ENCODE peak calls at places on chromosomes 12 and 14, in six cellular contexts. One of them, this sample, is unnamed.

GRCh38 chr14:33631021-33631420 is 319.9 kb downstream of the EGLN3 start:
- DNase-seq in H1: no peak
- DNase-seq in mesenchymal stem cell: no peak
- DNase-seq in H9: no peak
- DNase-seq in IMR-90: no peak
- DNase-seq in trophoblast cell: peak
- DNase-seq in this sample: no peak

GRCh38 chr12:78703820-78704525 is 160.6 kb upstream of the SYT1 start:
- DNase-seq in mesenchymal stem cell: peak
- DNase-seq in IMR-90: peak
- DNase-seq in trophoblast cell: no peak
- DNase-seq in H1: no peak
- DNase-seq in H9: no peak
- DNase-seq in this sample: no peak

GRCh38 chr12:118188690-118189371 is 52.9 kb downstream of the PEBP1 start:
- DNase-seq in IMR-90: peak
- DNase-seq in mesenchymal stem cell: peak
- DNase-seq in H9: no peak
- DNase-seq in trophoblast cell: no peak
- DNase-seq in H1: no peak
- DNase-seq in this sample: no peak

GRCh38 chr14:64610049-64610746 is 60.4 kb downstream of the PPP1R36 start:
- DNase-seq in mesenchymal stem cell: no peak
- DNase-seq in IMR-90: no peak
- DNase-seq in H9: no peak
- DNase-seq in H1: no peak
- DNase-seq in trophoblast cell: no peak
- DNase-seq in this sample: no peak

GRCh38 chr14:65179918-65180724 is 77.8 kb upstream of the MAX start:
- DNase-seq in IMR-90: peak
- DNase-seq in mesenchymal stem cell: peak
- DNase-seq in trophoblast cell: peak
- DNase-seq in H1: no peak
- DNase-seq in H9: no peak
- DNase-seq in this sample: no peak

GRCh38 chr14:45044638-45045037 is 39.3 kb upstream of the PRPF39 start:
- DNase-seq in mesenchymal stem cell: no peak
- DNase-seq in H9: no peak
- DNase-seq in IMR-90: no peak
- DNase-seq in trophoblast cell: no peak
- DNase-seq in H1: no peak
- DNase-seq in this sample: no peak

GRCh38 chr14:33210304-33210703 is 271.6 kb downstream of the NPAS3 start:
- DNase-seq in IMR-90: peak
- DNase-seq in mesenchymal stem cell: peak
- DNase-seq in H1: no peak
- DNase-seq in H9: no peak
- DNase-seq in trophoblast cell: no peak
- DNase-seq in this sample: peak

GRCh38 chr14:74875941-74876913 is at the start of gene PROX2:
- DNase-seq in H1: no peak
- DNase-seq in trophoblast cell: no peak
- DNase-seq in H9: no peak
- DNase-seq in mesenchymal stem cell: no peak
- DNase-seq in IMR-90: no peak
- DNase-seq in this sample: no peak

GRCh38 chr12:96501139-96501741 is 11.9 kb downstream of the CFAP54 start:
- DNase-seq in H9: peak
- DNase-seq in trophoblast cell: no peak
- DNase-seq in mesenchymal stem cell: peak
- DNase-seq in IMR-90: peak
- DNase-seq in H1: no peak
- DNase-seq in this sample: no peak

GRCh38 chr14:69363964-69364363 is 34.1 kb downstream of the ERH start:
- DNase-seq in trophoblast cell: no peak
- DNase-seq in mesenchymal stem cell: no peak
- DNase-seq in H1: no peak
- DNase-seq in H9: no peak
- DNase-seq in IMR-90: no peak
- DNase-seq in this sample: no peak

GRCh38 chr14:36070056-36071043 is 106.2 kb downstream of the PTCSC3 start:
- DNase-seq in H1: peak
- DNase-seq in trophoblast cell: peak
- DNase-seq in H9: peak
- DNase-seq in IMR-90: peak
- DNase-seq in mesenchymal stem cell: peak
- DNase-seq in this sample: peak

GRCh38 chr12:82517027-82517426 is 158.7 kb downstream of the METTL25 start:
- DNase-seq in H9: peak
- DNase-seq in trophoblast cell: no peak
- DNase-seq in IMR-90: peak
- DNase-seq in mesenchymal stem cell: peak
- DNase-seq in H1: no peak
- DNase-seq in this sample: no peak

GRCh38 chr12:132222808-132223173 is 78.5 kb downstream of the NOC4L start:
- DNase-seq in H1: no peak
- DNase-seq in trophoblast cell: no peak
- DNase-seq in H9: no peak
- DNase-seq in mesenchymal stem cell: no peak
- DNase-seq in IMR-90: no peak
- DNase-seq in this sample: no peak

DNA sequence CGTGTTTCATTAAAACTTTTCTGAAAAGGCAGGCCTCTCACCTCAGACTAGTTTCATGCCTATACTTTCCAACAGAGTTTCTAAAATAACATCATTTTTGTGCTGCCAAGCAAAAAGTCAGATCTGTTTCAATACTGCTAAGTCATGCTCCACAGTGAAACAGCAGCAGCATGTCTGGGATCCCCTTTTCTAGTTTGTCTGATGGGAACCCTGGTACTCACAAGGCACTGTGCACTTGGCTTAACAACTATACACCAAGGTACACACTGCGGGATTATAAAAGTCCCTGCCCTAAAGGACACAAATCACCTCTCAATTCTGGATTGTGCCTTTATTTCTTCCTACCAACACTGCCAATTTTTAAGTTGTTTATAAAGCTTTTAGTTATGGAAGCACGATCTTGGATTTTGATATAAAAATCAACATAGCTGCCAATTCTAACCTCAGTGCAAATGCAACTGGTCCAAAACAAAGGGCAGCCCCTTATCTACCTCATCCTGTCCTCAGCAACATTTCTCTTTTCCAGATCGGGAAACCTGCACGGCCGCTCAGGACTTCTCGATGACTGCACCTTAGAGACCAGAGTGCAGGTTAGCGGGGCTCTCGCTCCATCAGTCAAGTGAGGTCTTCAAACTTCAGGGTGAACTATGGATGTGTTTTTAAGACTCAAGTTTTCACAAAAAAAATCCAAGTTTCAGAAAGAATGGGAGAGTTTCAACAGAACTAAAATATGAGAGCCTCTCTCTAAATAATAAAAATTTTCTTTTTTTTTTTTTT is 1.7 kb upstream of the EIF5 start:
- DNase-seq in mesenchymal stem cell: no peak
- DNase-seq in trophoblast cell: no peak
- DNase-seq in H1: no peak
- DNase-seq in IMR-90: no peak
- DNase-seq in H9: no peak
- DNase-seq in this sample: no peak
- H4K91ac ChIP-seq in mesenchymal stem cell: no peak
- H4K91ac ChIP-seq in trophoblast cell: no peak
- H4K91ac ChIP-seq in H1: no peak
- H4K91ac ChIP-seq in IMR-90: no peak
- H4K91ac ChIP-seq in H9: no peak
- H4K91ac ChIP-seq in this sample: no peak

DNA sequence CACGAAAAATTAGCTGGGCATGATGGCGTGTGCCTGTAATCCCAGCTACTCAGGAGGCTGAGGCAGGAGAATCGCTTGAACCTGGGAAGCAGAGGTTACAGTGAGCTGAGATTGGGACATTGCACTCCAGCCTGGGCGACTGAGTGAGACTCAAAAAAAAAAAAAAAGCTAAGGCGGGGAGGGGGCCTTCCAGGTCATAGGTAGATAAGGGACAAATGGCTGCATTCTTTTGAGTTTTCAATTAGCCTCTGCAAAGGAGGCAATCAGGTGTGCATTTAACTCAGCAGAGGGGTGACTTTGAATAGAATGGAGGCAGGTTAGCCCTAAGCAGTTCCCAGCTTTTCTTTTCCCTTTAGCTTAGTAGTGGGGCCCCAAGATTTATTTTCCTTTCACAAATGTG is 743 bp upstream of the AACS start:
- DNase-seq in IMR-90: no peak
- DNase-seq in H1: no peak
- DNase-seq in trophoblast cell: no peak
- DNase-seq in H9: no peak
- DNase-seq in mesenchymal stem cell: no peak
- DNase-seq in this sample: no peak
- H2AFZ ChIP-seq in IMR-90: no peak
- H2AFZ ChIP-seq in H1: no peak
- H2AFZ ChIP-seq in trophoblast cell: no peak
- H2AFZ ChIP-seq in H9: no peak
- H2AFZ ChIP-seq in mesenchymal stem cell: no peak
- H2AFZ ChIP-seq in this sample: peak

DNA sequence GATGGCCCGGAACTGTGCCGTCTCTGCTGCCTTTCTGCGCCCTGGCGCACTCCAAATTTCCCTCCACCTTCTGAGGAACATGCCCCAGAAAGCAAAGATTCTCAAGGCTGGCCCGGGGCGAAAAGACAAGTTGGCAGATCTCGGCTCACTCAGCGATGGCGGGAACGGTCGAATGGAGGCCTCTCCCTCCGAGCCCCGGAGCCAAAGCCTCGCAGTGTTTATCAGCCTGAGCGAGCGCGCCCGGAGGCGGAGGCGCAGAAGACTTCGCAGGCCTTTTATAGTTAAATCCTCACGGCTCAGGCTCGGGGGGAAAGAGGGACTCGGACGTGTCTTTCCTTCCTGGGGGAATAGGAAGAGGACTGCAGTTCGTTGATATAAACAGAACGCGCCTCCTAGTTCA is 5.5 kb downstream of the TBX5 start:
- DNase-seq in H1: no peak
- DNase-seq in H9: peak
- DNase-seq in mesenchymal stem cell: no peak
- DNase-seq in IMR-90: peak
- DNase-seq in trophoblast cell: no peak
- DNase-seq in this sample: peak
- H4K91ac ChIP-seq in H1: no peak
- H4K91ac ChIP-seq in H9: no peak
- H4K91ac ChIP-seq in mesenchymal stem cell: no peak
- H4K91ac ChIP-seq in IMR-90: peak
- H4K91ac ChIP-seq in trophoblast cell: no peak
- H4K91ac ChIP-seq in this sample: no peak

GRCh38 chr12:120982659-120983058 is 4.3 kb downstream of the HNF1A start:
- DNase-seq in IMR-90: no peak
- DNase-seq in H1: no peak
- DNase-seq in mesenchymal stem cell: no peak
- DNase-seq in trophoblast cell: no peak
- DNase-seq in H9: no peak
- DNase-seq in this sample: no peak

GRCh38 chr12:120984351-120984898 is 6.1 kb downstream of the HNF1A start:
- DNase-seq in mesenchymal stem cell: no peak
- DNase-seq in H9: no peak
- DNase-seq in trophoblast cell: no peak
- DNase-seq in H1: no peak
- DNase-seq in IMR-90: no peak
- DNase-seq in this sample: no peak

GRCh38 chr12:120980800-120981368 is 2.5 kb downstream of the HNF1A start:
- DNase-seq in H9: no peak
- DNase-seq in mesenchymal stem cell: no peak
- DNase-seq in H1: no peak
- DNase-seq in trophoblast cell: no peak
- DNase-seq in IMR-90: no peak
- DNase-seq in this sample: no peak

GRCh38 chr12:120981407-120981921 is 3.1 kb downstream of the HNF1A start:
- DNase-seq in IMR-90: no peak
- DNase-seq in trophoblast cell: no peak
- DNase-seq in mesenchymal stem cell: no peak
- DNase-seq in H1: no peak
- DNase-seq in H9: no peak
- DNase-seq in this sample: no peak

DNA sequence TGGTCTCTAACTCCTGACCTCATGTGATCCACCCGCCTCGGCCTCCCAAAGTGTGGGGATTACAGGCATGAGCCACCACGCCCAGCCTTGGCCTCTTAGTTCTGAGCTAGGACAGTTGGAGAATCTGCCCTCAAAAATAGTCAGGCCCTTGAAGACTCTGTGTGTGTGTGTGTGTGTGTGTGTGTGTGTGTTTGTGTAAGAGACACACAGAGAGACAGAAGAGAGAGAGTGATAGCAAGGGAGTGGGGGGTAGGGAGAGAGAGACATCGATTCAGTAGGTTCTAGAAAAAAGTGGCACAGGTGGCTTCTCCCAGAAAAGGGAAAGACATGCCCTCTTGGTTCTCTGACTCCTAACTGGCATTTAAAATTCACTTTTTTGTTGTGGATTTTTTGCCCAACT is 5.4 kb downstream of the HNF1A start:
- DNase-seq in mesenchymal stem cell: no peak
- DNase-seq in trophoblast cell: no peak
- DNase-seq in H1: no peak
- DNase-seq in IMR-90: no peak
- DNase-seq in H9: no peak
- DNase-seq in this sample: no peak
- H2AFZ ChIP-seq in mesenchymal stem cell: no peak
- H2AFZ ChIP-seq in trophoblast cell: no peak
- H2AFZ ChIP-seq in H1: peak
- H2AFZ ChIP-seq in IMR-90: no peak
- H2AFZ ChIP-seq in H9: no peak
- H2AFZ ChIP-seq in this sample: peak

DNA sequence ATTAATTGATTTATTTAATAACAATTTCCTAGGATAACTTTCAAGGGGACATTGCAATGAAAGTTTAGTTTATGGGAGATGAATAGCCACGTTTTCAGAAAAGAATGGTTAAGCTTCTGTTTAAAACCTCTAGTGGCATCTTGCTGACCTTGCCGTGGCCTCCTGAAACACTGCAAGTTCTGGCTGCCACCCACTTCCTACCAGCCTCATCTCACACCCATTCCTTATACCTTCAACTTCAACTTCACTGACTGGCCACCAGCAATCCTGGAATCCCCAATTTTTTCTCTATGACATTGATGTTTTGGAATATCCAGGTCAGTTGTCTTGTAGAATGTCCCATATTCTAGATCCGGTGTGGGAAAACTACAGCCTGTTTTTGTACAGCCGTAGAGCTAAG is 5.2 kb upstream of the HELB start:
- DNase-seq in mesenchymal stem cell: no peak
- DNase-seq in trophoblast cell: no peak
- DNase-seq in H1: no peak
- DNase-seq in IMR-90: no peak
- DNase-seq in H9: no peak
- DNase-seq in this sample: no peak
- H4K91ac ChIP-seq in mesenchymal stem cell: no peak
- H4K91ac ChIP-seq in trophoblast cell: no peak
- H4K91ac ChIP-seq in H1: no peak
- H4K91ac ChIP-seq in IMR-90: no peak
- H4K91ac ChIP-seq in H9: no peak
- H4K91ac ChIP-seq in this sample: no peak

GRCh38 chr12:57751432-57751787 is 700 bp downstream of the CDK4 start:
- DNase-seq in H9: no peak
- DNase-seq in H1: no peak
- DNase-seq in trophoblast cell: no peak
- DNase-seq in mesenchymal stem cell: no peak
- DNase-seq in IMR-90: no peak
- DNase-seq in this sample: no peak
- H2AFZ ChIP-seq in H9: no peak
- H2AFZ ChIP-seq in H1: no peak
- H2AFZ ChIP-seq in trophoblast cell: no peak
- H2AFZ ChIP-seq in mesenchymal stem cell: no peak
- H2AFZ ChIP-seq in IMR-90: peak
- H2AFZ ChIP-seq in this sample: peak